ENCODE peak calls at places on chromosomes 5 and 9, in five cellular contexts. One of them, this sample, is unnamed.

GRCh38 chr9:136437430-136437829 is 2.2 kb downstream of the INPP5E start:
- DNase-seq in KG1: no peak
- DNase-seq in bronchial epithelial cell: peak
- DNase-seq in NCI-H82: no peak
- DNase-seq in DMS 273 treated with DMSO at 0.1 percent for 48 hours: no peak
- DNase-seq in this sample: peak

GRCh38 chr5:74459984-74460383 is 180.5 kb downstream of the ENC1 start:
- DNase-seq in DMS 273 treated with DMSO at 0.1 percent for 48 hours: no peak
- DNase-seq in bronchial epithelial cell: no peak
- DNase-seq in KG1: no peak
- DNase-seq in NCI-H82: no peak
- DNase-seq in this sample: no peak

GRCh38 chr9:124220551-124221451 is 36.9 kb upstream of the NEK6 start:
- DNase-seq in bronchial epithelial cell: peak
- DNase-seq in KG1: no peak
- DNase-seq in NCI-H82: peak
- DNase-seq in DMS 273 treated with DMSO at 0.1 percent for 48 hours: peak
- DNase-seq in this sample: peak

GRCh38 chr9:134185536-134186011 is 21.2 kb upstream of the RNU6ATAC start:
- DNase-seq in DMS 273 treated with DMSO at 0.1 percent for 48 hours: no peak
- DNase-seq in bronchial epithelial cell: no peak
- DNase-seq in NCI-H82: no peak
- DNase-seq in KG1: no peak
- DNase-seq in this sample: peak

GRCh38 chr5:145834917-145835838 is at the start of gene PRELID2:
- DNase-seq in bronchial epithelial cell: peak
- DNase-seq in DMS 273 treated with DMSO at 0.1 percent for 48 hours: peak
- DNase-seq in KG1: no peak
- DNase-seq in NCI-H82: peak
- DNase-seq in this sample: peak

GRCh38 chr9:38440511-38440910 is 16.3 kb upstream of the IGFBPL1 start:
- DNase-seq in KG1: no peak
- DNase-seq in DMS 273 treated with DMSO at 0.1 percent for 48 hours: no peak
- DNase-seq in NCI-H82: no peak
- DNase-seq in bronchial epithelial cell: no peak
- DNase-seq in this sample: no peak

GRCh38 chr5:29568028-29568427 is 1625.5 kb upstream of the CDH6 start:
- DNase-seq in bronchial epithelial cell: no peak
- DNase-seq in DMS 273 treated with DMSO at 0.1 percent for 48 hours: no peak
- DNase-seq in KG1: no peak
- DNase-seq in NCI-H82: no peak
- DNase-seq in this sample: no peak

GRCh38 chr5:131814990-131815389 is 18.2 kb upstream of the FNIP1 start:
- DNase-seq in KG1: no peak
- DNase-seq in bronchial epithelial cell: peak
- DNase-seq in DMS 273 treated with DMSO at 0.1 percent for 48 hours: no peak
- DNase-seq in NCI-H82: no peak
- DNase-seq in this sample: peak

GRCh38 chr5:140182803-140183367 is 7.9 kb downstream of the CYSTM1 start:
- DNase-seq in bronchial epithelial cell: peak
- DNase-seq in NCI-H82: no peak
- DNase-seq in KG1: no peak
- DNase-seq in DMS 273 treated with DMSO at 0.1 percent for 48 hours: no peak
- DNase-seq in this sample: peak

GRCh38 chr5:121138495-121138907 is 674.4 kb downstream of the PRR16 start:
- DNase-seq in KG1: no peak
- DNase-seq in NCI-H82: no peak
- DNase-seq in bronchial epithelial cell: no peak
- DNase-seq in DMS 273 treated with DMSO at 0.1 percent for 48 hours: no peak
- DNase-seq in this sample: peak

GRCh38 chr5:56829137-56829536 is 13.8 kb downstream of the MAP3K1 start:
- DNase-seq in NCI-H82: no peak
- DNase-seq in DMS 273 treated with DMSO at 0.1 percent for 48 hours: no peak
- DNase-seq in bronchial epithelial cell: peak
- DNase-seq in KG1: no peak
- DNase-seq in this sample: no peak

GRCh38 chr9:101387871-101388506 is 3.2 kb upstream of the BAAT start:
- DNase-seq in KG1: no peak
- DNase-seq in bronchial epithelial cell: peak
- DNase-seq in NCI-H82: peak
- DNase-seq in DMS 273 treated with DMSO at 0.1 percent for 48 hours: peak
- DNase-seq in this sample: peak

GRCh38 chr5:1860949-1861348 is 21.8 kb downstream of the IRX4 start:
- DNase-seq in bronchial epithelial cell: no peak
- DNase-seq in DMS 273 treated with DMSO at 0.1 percent for 48 hours: no peak
- DNase-seq in NCI-H82: no peak
- DNase-seq in KG1: no peak
- DNase-seq in this sample: no peak

GRCh38 chr5:120463991-120464626 is at the start of gene PRR16:
- DNase-seq in DMS 273 treated with DMSO at 0.1 percent for 48 hours: no peak
- DNase-seq in NCI-H82: peak
- DNase-seq in KG1: no peak
- DNase-seq in bronchial epithelial cell: peak
- DNase-seq in this sample: peak

GRCh38 chr9:91143642-91144041 is 218.1 kb downstream of the AUH start:
- DNase-seq in KG1: no peak
- DNase-seq in bronchial epithelial cell: no peak
- DNase-seq in DMS 273 treated with DMSO at 0.1 percent for 48 hours: no peak
- DNase-seq in NCI-H82: no peak
- DNase-seq in this sample: no peak

GRCh38 chr9:126293522-126293889 is 33.1 kb upstream of the MVB12B start:
- DNase-seq in DMS 273 treated with DMSO at 0.1 percent for 48 hours: no peak
- DNase-seq in bronchial epithelial cell: no peak
- DNase-seq in KG1: no peak
- DNase-seq in NCI-H82: peak
- DNase-seq in this sample: no peak

GRCh38 chr5:141681695-141682641 is at the start of gene ARAP3:
- DNase-seq in NCI-H82: peak
- DNase-seq in KG1: no peak
- DNase-seq in bronchial epithelial cell: peak
- DNase-seq in DMS 273 treated with DMSO at 0.1 percent for 48 hours: no peak
- DNase-seq in this sample: peak

GRCh38 chr5:169083394-169084018 is 217.4 kb downstream of the SLIT3 start:
- DNase-seq in bronchial epithelial cell: no peak
- DNase-seq in NCI-H82: no peak
- DNase-seq in DMS 273 treated with DMSO at 0.1 percent for 48 hours: no peak
- DNase-seq in KG1: no peak
- DNase-seq in this sample: no peak

GRCh38 chr9:87889065-87889881 is 6.6 kb downstream of the SPATA31E1 start:
- DNase-seq in KG1: no peak
- DNase-seq in NCI-H82: no peak
- DNase-seq in bronchial epithelial cell: no peak
- DNase-seq in DMS 273 treated with DMSO at 0.1 percent for 48 hours: no peak
- DNase-seq in this sample: no peak

GRCh38 chr9:17280350-17281012 is 145.6 kb downstream of the CNTLN start:
- DNase-seq in bronchial epithelial cell: no peak
- DNase-seq in NCI-H82: no peak
- DNase-seq in DMS 273 treated with DMSO at 0.1 percent for 48 hours: no peak
- DNase-seq in KG1: no peak
- DNase-seq in this sample: peak

GRCh38 chr5:83492331-83492730 is 20.8 kb downstream of the VCAN start:
- DNase-seq in bronchial epithelial cell: no peak
- DNase-seq in DMS 273 treated with DMSO at 0.1 percent for 48 hours: no peak
- DNase-seq in NCI-H82: no peak
- DNase-seq in KG1: no peak
- DNase-seq in this sample: no peak

This sample was measured in amniotic epithelial cell.